ENCODE peak calls at places on chromosomes 5 and 9, in five cellular contexts. S is nephron progenitor cell, E is RWPE1, G is ovary, I is HFFc6. F is an unnamed sample.

GRCh38 chr5:100905259-100905914 is 2.3 kb upstream of the ST8SIA4 start:
- DNase-seq in I (no peak), G (no peak), S (no peak), E (no peak), F (no peak)

GRCh38 chr5:66949066-66949465 is 247.5 kb downstream of the CD180 start:
- DNase-seq in I (no peak), E (no peak), G (no peak), S (no peak), F (no peak)

GRCh38 chr9:128916204-128916603 is 4.6 kb upstream of the PHYHD1 start:
- DNase-seq in G (no peak), E (no peak), I (peak; percentile 55), S (no peak), F (no peak)

GRCh38 chr5:127961006-127961763 is 122.4 kb upstream of the SLC12A2 start:
- DNase-seq in S (no peak), E (no peak), G (no peak), I (no peak), F (no peak)

GRCh38 chr5:132227485-132228240 is at the start of gene P4HA2:
- DNase-seq in E (peak; percentile 85), I (peak; percentile 67), S (peak; percentile 85), G (peak; percentile 85), F (peak; percentile 92)

GRCh38 chr5:154118832-154119442 is 71.6 kb upstream of the GALNT10 start:
- DNase-seq in S (no peak), E (peak; percentile 75), I (no peak), G (no peak), F (peak; percentile 35)

GRCh38 chr9:16352791-16353401 is 517.6 kb downstream of the BNC2 start:
- DNase-seq in G (no peak), I (no peak), E (no peak), S (no peak), F (no peak)

GRCh38 chr5:140038373-140038957 is 4.6 kb downstream of the NRG2 start:
- DNase-seq in I (peak; percentile 2), E (peak; percentile 30), S (no peak), G (no peak), F (no peak)

GRCh38 chr9:71816782-71817549 is 48.7 kb upstream of the CEMIP2 start:
- DNase-seq in I (no peak), S (no peak), G (no peak), E (no peak), F (peak; percentile 1)

GRCh38 chr9:107137495-107138202 is 145.4 kb upstream of the RAD23B start:
- DNase-seq in I (peak; percentile 37), S (no peak), E (peak; percentile 51), G (no peak), F (peak; percentile 17)

GRCh38 chr5:637581-638450 is 25.7 kb downstream of the CEP72 start:
- DNase-seq in I (no peak), E (no peak), G (no peak), S (no peak), F (no peak)

GRCh38 chr9:135797507-135798302 is 95.7 kb downstream of the KCNT1 start:
- DNase-seq in G (no peak), I (peak; percentile 57), E (peak; percentile 71), S (peak; percentile 73), F (peak; percentile 52)

DNA sequence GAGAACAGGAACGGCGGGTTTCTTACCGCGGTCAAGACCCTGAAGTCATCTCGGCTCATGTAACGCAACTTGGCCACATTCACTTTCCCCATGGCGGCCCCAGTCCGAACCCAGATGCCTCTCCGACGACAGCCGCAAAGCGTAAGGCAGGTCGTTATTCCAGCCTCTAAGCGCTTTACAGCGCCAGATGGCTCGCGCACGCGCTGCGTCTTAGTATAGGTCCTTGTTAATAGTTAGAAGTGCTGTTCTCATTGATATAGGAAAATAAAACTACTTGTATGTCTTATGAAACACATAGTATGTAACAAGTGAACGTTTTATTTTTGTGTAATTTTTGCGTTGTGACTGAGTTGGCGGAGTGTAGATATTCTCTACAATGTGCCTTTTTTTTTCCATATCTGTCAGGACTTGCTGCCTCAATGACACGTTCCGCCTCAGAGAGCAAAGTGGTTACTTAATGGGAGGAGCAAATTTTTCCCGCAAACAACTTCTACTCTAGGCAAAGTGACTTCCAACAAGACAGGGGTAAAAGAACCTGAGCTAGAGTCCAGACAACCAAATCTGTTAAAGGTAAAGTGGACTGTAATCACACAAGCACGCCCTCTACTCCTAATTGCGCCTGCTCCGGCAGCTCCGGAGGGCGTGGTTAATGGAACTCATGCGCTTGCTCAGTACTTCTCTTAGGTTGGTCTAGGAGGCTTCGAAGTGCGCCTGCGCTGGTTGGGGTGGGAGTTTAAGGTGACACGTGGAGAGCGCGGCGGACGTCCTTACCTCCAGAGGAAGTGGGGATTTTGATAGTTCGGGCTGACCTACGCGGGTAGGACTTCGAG is at the start of gene RIOK2:
- DNase-seq in E (peak; percentile 98), S (peak; percentile 87), G (peak; percentile 92), I (peak; percentile 90), F (peak; percentile 95)
- TF ChIP-seq CTCF in E (no peak), S (no peak), G (no peak), I (no peak), F (no peak)

GRCh38 chr9:36902063-36902735 is 131.9 kb downstream of the PAX5 start:
- DNase-seq in I (no peak), S (no peak), E (no peak), G (no peak), F (no peak)

GRCh38 chr9:36906492-36906891 is 127.6 kb downstream of the PAX5 start:
- DNase-seq in G (no peak), I (no peak), S (no peak), E (no peak), F (no peak)

GRCh38 chr9:36902861-36903524 is 131.1 kb downstream of the PAX5 start:
- DNase-seq in E (no peak), S (no peak), G (no peak), I (no peak), F (no peak)

GRCh38 chr9:36903541-36904435 is 130.3 kb downstream of the PAX5 start:
- DNase-seq in E (peak; percentile 61), I (peak; percentile 70), G (peak; percentile 41), S (no peak), F (peak; percentile 51)

GRCh38 chr9:36905101-36906066 is 128.7 kb downstream of the PAX5 start:
- DNase-seq in E (no peak), S (no peak), I (no peak), G (no peak), F (no peak)
- TF ChIP-seq CTCF in E (no peak), S (peak; percentile 26), I (peak; percentile 56), G (no peak), F (no peak)

GRCh38 chr9:7770102-7770501 is 29.5 kb downstream of the DMAC1 start:
- DNase-seq in S (no peak), E (no peak), G (no peak), I (no peak), F (no peak)
- TF ChIP-seq CTCF in S (no peak), E (no peak), G (no peak), I (no peak), F (no peak)

DNA sequence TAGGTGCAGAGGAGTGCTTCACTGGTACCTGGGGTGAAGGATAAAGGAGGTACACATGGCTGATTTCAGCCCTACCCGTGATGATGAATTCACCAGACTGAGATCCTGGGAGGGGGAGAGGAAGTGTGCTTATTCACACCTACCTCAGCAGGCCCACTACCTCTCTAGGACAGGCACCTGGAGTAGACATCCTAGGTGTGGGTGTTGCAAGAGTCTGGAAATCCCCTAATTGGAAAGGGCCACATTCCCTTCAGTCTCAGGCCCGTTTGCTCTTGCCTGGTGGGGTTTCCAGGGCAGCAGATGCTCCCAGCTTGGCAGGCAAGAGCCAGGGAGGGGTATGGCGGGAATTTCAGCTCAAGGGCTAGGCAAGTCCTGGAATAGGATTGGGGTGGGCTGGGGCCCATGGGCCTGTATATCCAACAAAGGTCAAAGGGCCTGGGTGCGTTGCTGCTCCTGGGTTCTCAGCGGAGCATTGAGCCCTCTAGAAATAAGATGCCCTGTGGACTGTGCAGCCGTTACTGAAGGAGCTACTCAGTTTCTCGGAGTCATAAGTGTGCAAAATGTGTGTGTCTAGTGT is 5.8 kb upstream of the CCL21 start:
- DNase-seq in G (no peak), E (peak; percentile 7), S (no peak), I (no peak), F (no peak)
- TF ChIP-seq CTCF in G (no peak), E (no peak), S (no peak), I (no peak), F (no peak)

F was measured in Calu3.